ENCODE peak calls at places on chromosomes 13 and 19, in ten cellular contexts. E is endodermal cell, R is HCT116, H is mammary epithelial cell, N is body of pancreas, K is dorsolateral prefrontal cortex, O is lower lobe of right lung, L is kidney, V is fibroblast of lung, Q is stomach. U is an unnamed sample.
A peak's percentile ranks its signal among the peaks of the same experiment; 100 is the strongest.

GRCh38 chr13:41691276-41691675 is 233.9 kb downstream of the RGCC start:
- DNase-seq in E (no peak), R (no peak), H (no peak), N (no peak), K (no peak), O (no peak), L (no peak), V (no peak), Q (no peak), U (no peak)

GRCh38 chr13:45615501-45616101 is at the start of gene ERICH6B:
- DNase-seq in E (peak; percentile 87), R (no peak), H (no peak), N (peak; percentile 7), K (peak; percentile 72), O (no peak), L (peak; percentile 74), V (peak; percentile 21), Q (no peak), U (no peak)

GRCh38 chr13:48595330-48596127 is 58.2 kb upstream of the CYSLTR2 start:
- DNase-seq in E (peak; percentile 83), R (peak; percentile 50), H (peak; percentile 68), N (peak; percentile 86), K (peak; percentile 50), O (no peak), L (no peak), V (peak; percentile 82), Q (peak; percentile 63), U (no peak)

GRCh38 chr19:2827022-2827421 is 7.4 kb downstream of the ZNF554 start:
- DNase-seq in E (no peak), R (no peak), H (no peak), N (no peak), K (no peak), O (no peak), L (no peak), V (no peak), Q (no peak), U (no peak)

GRCh38 chr13:45132384-45133064 is 12.2 kb downstream of the GTF2F2 start:
- DNase-seq in E (no peak), R (no peak), H (no peak), N (no peak), K (no peak), O (no peak), L (no peak), V (no peak), Q (no peak), U (no peak)

GRCh38 chr19:14091086-14091884 is 734 bp upstream of the SAMD1 start:
- DNase-seq in E (peak; percentile 77), R (no peak), H (peak; percentile 48), N (peak; percentile 45), K (peak; percentile 62), O (peak; percentile 60), L (peak; percentile 95), V (peak; percentile 79), Q (no peak), U (no peak)

GRCh38 chr19:46620267-46620666 is 4.6 kb downstream of the PTGIR start:
- DNase-seq in E (no peak), R (no peak), H (no peak), N (no peak), K (no peak), O (no peak), L (no peak), V (no peak), Q (no peak), U (no peak)

GRCh38 chr19:47256688-47257410 is 524 bp downstream of the CCDC9 start:
- DNase-seq in E (peak; percentile 100), R (peak; percentile 95), H (peak; percentile 97), N (peak; percentile 100), K (peak; percentile 99), O (peak; percentile 100), L (peak; percentile 100), V (peak; percentile 99), Q (peak; percentile 100), U (peak; percentile 100)

GRCh38 chr19:18259848-18260247 is 14.4 kb downstream of the IQCN start:
- DNase-seq in E (no peak), R (no peak), H (no peak), N (no peak), K (no peak), O (no peak), L (no peak), V (no peak), Q (no peak), U (no peak)

GRCh38 chr19:2774083-2774679 is 8.9 kb downstream of the SGTA start:
- DNase-seq in E (no peak), R (no peak), H (no peak), N (no peak), K (no peak), O (no peak), L (no peak), V (no peak), Q (no peak), U (no peak)

GRCh38 chr19:39319892-39320168 is 833 bp downstream of the LRFN1 start:
- DNase-seq in E (no peak), R (no peak), H (no peak), N (no peak), K (no peak), O (no peak), L (no peak), V (no peak), Q (no peak), U (no peak)

GRCh38 chr19:44738161-44738535 is 10.4 kb upstream of the BCL3 start:
- DNase-seq in E (no peak), R (no peak), H (no peak), N (no peak), K (no peak), O (no peak), L (no peak), V (no peak), Q (no peak), U (no peak)

GRCh38 chr19:44737238-44738160 is 11.0 kb upstream of the BCL3 start:
- DNase-seq in E (no peak), R (no peak), H (no peak), N (peak; percentile 69), K (no peak), O (no peak), L (no peak), V (no peak), Q (no peak), U (no peak)

GRCh38 chr19:44734357-44734756 is 14.2 kb upstream of the BCL3 start:
- DNase-seq in E (no peak), R (no peak), H (no peak), N (no peak), K (no peak), O (no peak), L (no peak), V (no peak), Q (no peak), U (no peak)

GRCh38 chr19:44732235-44733014 is 16.1 kb upstream of the BCL3 start:
- DNase-seq in E (no peak), R (no peak), H (no peak), N (no peak), K (no peak), O (no peak), L (no peak), V (no peak), Q (no peak), U (no peak)

DNA sequence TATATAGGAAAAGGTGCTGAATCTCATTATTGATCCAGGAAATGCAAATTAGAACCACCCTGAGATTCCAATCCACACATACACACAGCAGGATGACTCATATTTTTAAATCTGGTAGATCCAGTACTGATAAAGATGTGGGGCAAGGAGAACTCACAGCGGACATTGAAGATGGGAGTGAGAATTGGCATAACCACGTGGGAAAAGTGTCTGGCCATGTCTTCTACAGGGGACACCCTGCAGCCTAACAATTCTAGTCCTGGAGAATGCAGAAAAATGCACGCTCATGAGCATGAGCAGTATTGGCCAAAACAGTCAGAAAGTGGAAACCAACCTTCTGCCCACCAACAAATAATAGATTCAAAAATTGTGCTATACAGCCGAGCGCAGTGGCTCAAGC is 13.5 kb upstream of the BCL3 start:
- DNase-seq in E (no peak), R (no peak), H (peak; percentile 48), N (no peak), K (no peak), O (no peak), L (no peak), V (no peak), Q (no peak), U (no peak)
- H3K27ac ChIP-seq in E (no peak overlapping the region), R (no peak overlapping the region), H (no peak overlapping the region), N (no peak overlapping the region), K (no peak overlapping the region), O (no peak overlapping the region), L (no peak overlapping the region), V (no peak overlapping the region), Q (no peak overlapping the region), U (no peak overlapping the region)

DNA sequence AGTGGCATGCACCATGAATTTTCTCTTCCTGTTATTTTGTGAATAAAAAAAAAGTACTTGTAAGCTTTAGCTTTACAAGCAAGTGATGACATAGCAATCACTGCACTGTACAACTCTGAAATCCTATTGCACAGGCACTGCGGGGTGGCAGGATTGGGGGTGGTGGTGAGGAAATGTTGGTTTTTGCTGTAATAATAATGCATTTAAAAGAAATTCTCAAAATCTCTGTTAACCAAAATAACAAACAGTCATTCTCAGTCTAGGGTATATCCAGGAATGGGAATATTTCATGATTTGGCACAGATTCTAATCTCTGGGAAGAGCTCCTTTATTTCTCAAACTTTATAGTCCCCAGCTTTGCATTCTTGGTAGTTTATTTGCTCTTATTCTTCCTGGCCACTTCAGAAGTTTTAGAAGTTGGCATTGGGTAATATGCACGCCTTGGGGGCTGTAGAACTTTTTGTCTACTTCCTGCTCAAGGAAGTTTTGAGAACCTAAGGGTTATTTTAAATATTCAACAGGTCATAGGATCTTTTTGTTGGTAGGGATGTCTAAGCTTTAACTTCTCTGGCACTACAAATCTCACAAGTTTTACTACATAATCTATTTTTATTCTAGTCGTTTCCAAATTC is 353.0 kb upstream of the KLF12 start:
- DNase-seq in E (no peak), R (no peak), H (no peak), N (no peak), K (no peak), O (no peak), L (no peak), V (no peak), Q (no peak), U (no peak)
- H3K4me3 ChIP-seq in E (no peak overlapping the region), R (no peak overlapping the region), H (no peak overlapping the region), N (no peak overlapping the region), K (no peak overlapping the region), O (no peak overlapping the region), L (no peak overlapping the region), V (no peak overlapping the region), Q (no peak overlapping the region), U (no peak overlapping the region)

DNA sequence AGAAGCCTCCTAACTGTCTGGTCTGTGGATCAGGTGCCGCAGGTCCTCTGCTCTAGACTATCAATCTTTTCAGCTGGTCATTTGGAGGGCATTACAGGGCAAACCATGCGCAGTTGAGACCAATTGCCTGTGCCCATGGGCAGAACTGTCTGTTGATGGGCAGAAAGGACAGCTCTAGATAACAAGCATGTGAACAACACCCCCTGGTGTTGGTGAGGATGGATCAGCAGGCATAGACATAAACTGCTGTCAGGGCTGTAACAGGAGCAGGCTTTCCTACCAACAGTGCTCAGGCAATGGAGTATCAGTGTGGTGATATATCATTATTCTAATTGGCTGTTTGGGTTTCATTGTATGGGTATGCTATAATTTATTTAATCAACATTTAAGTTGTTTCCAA is 104.7 kb upstream of the KL start:
- DNase-seq in E (peak; percentile 72), R (peak; percentile 60), H (peak; percentile 51), N (peak; percentile 9), K (no peak), O (no peak), L (no peak), V (peak; percentile 47), Q (no peak), U (no peak)
- TF ChIP-seq CTCF in E (peak; percentile 76), R (peak; percentile 65), H (peak; percentile 85), N (peak; percentile 7), K (peak; percentile 47), O (peak; percentile 32), L (peak; percentile 43), V (peak; percentile 35), Q (no peak), U (peak; percentile 52)

GRCh38 chr19:13066231-13066630 is 36.4 kb downstream of the LYL1 start:
- DNase-seq in E (no peak), R (no peak), H (no peak), N (no peak), K (no peak), O (no peak), L (no peak), V (no peak), Q (no peak), U (no peak)
- H3K27ac ChIP-seq in E (no peak overlapping the region), R (no peak overlapping the region), H (no peak overlapping the region), N (no peak overlapping the region), K (peak overlapping the region; percentile 63), O (no peak overlapping the region), L (no peak overlapping the region), V (no peak overlapping the region), Q (peak overlapping the region; percentile 15), U (no peak overlapping the region)

U was measured in RWPE2.